ENCODE peak calls at places on chromosomes 2 and 18, in ten cellular contexts. C is stimulated activated CD4-positive, alpha-beta T cell treated with anti-CD3 and anti-CD28 coated beads, Interleukin-15, amount 100 ng/mL, for 1 hour; I is effector memory CD8-positive, alpha-beta T cell; V is adipocyte; K is activated T-cell treated with anti-CD3 and anti-CD28 coated beads for 24 hours; E is NCI-H510A treated with DMSO at 0.1 percent for 48 hours; N is NCI-H146; R is stimulated activated naive CD8-positive, alpha-beta T cell treated with anti-CD3 and anti-CD28 coated beads, Interleukin-15, Interleukin-2, amounts not matched to agents 100 U/mL and 50 U/mL, for 24 hours; W is Ammon's horn; J is ELR. H is an unnamed sample.

GRCh38 chr2:26847663-26848335 is at the start of gene DPYSL5:
- DNase-seq in C (no peak), I (no peak), V (peak), K (no peak), E (peak), N (peak), R (peak), W (peak), J (no peak), H (no peak)

GRCh38 chr2:213233438-213234330 is 50.6 kb upstream of the SPAG16 start:
- DNase-seq in C (no peak), I (no peak), V (no peak), K (no peak), E (no peak), N (no peak), R (no peak), W (no peak), J (no peak), H (no peak)

GRCh38 chr2:150889141-150889540 is 372.5 kb downstream of the RBM43 start:
- DNase-seq in C (no peak), I (no peak), V (no peak), K (no peak), E (no peak), N (no peak), R (no peak), W (no peak), J (peak), H (no peak)

GRCh38 chr2:205566556-205567061 is 115.7 kb upstream of the NRP2 start:
- DNase-seq in C (no peak), I (no peak), V (peak), K (no peak), E (no peak), N (no peak), R (no peak), W (no peak), J (peak), H (no peak)

GRCh38 chr18:11124054-11124453 is 25.3 kb downstream of the PIEZO2 start:
- DNase-seq in C (no peak), I (no peak), V (no peak), K (no peak), E (no peak), N (no peak), R (no peak), W (no peak), J (no peak), H (no peak)

GRCh38 chr2:150916997-150917396 is 344.7 kb downstream of the RBM43 start:
- DNase-seq in C (no peak), I (no peak), V (no peak), K (no peak), E (no peak), N (no peak), R (no peak), W (no peak), J (peak), H (no peak)

GRCh38 chr18:44719519-44720060 is 38.9 kb downstream of the SETBP1 start:
- DNase-seq in C (no peak), I (no peak), V (no peak), K (no peak), E (no peak), N (peak), R (no peak), W (no peak), J (no peak), H (no peak)

GRCh38 chr18:50816767-50817166 is 3.0 kb downstream of the MRO start:
- DNase-seq in C (no peak), I (no peak), V (peak), K (no peak), E (no peak), N (no peak), R (no peak), W (peak), J (no peak), H (no peak)

GRCh38 chr2:232235716-232236115 is 142.8 kb upstream of the ALPP start:
- DNase-seq in C (no peak), I (no peak), V (no peak), K (no peak), E (peak), N (no peak), R (no peak), W (no peak), J (no peak), H (no peak)

GRCh38 chr2:165055081-165055879 is 100.0 kb upstream of the SLC38A11 start:
- DNase-seq in C (no peak), I (no peak), V (no peak), K (no peak), E (no peak), N (peak), R (no peak), W (peak), J (no peak), H (no peak)

GRCh38 chr2:187475499-187476248 is 27.6 kb upstream of the CALCRL start:
- DNase-seq in C (no peak), I (no peak), V (no peak), K (no peak), E (no peak), N (no peak), R (no peak), W (no peak), J (no peak), H (peak)

GRCh38 chr2:196927318-196928225 is 1.1 kb upstream of the PGAP1 start:
- DNase-seq in C (no peak), I (peak), V (peak), K (peak), E (peak), N (peak), R (peak), W (peak), J (peak), H (peak)

GRCh38 chr18:61893971-61894750 is 1.4 kb upstream of the RNF152 start:
- DNase-seq in C (peak), I (peak), V (peak), K (peak), E (peak), N (peak), R (peak), W (peak), J (peak), H (no peak)

GRCh38 chr18:70329076-70329475 is 40.2 kb downstream of the SOCS6 start:
- DNase-seq in C (no peak), I (no peak), V (no peak), K (no peak), E (no peak), N (no peak), R (no peak), W (no peak), J (no peak), H (no peak)

GRCh38 chr2:68646303-68646702 is 2.9 kb downstream of the PROKR1 start:
- DNase-seq in C (no peak), I (no peak), V (no peak), K (no peak), E (no peak), N (peak), R (no peak), W (no peak), J (no peak), H (peak)

GRCh38 chr18:55592572-55592971 is 4.6 kb upstream of the TCF4 start:
- DNase-seq in C (no peak), I (no peak), V (no peak), K (no peak), E (no peak), N (no peak), R (no peak), W (no peak), J (no peak), H (no peak)

GRCh38 chr18:23943903-23944624 is 70.5 kb upstream of the TTC39C start:
- DNase-seq in C (no peak), I (no peak), V (peak), K (no peak), E (no peak), N (no peak), R (no peak), W (peak), J (no peak), H (no peak)

GRCh38 chr2:15777795-15778371 is 162.5 kb upstream of the MYCN start:
- DNase-seq in C (no peak), I (no peak), V (no peak), K (no peak), E (no peak), N (no peak), R (no peak), W (no peak), J (no peak), H (no peak)

H was measured in GDM1.